ENCODE peak calls at places on chromosomes 16 and 17, in five cellular contexts. A, C, V, K and E are unnamed samples.

GRCh38 chr17:63928966-63929695 is 3.0 kb downstream of the CD79B start:
- DNase-seq in A (no peak), C (no peak), V (no peak), K (no peak), E (peak)

GRCh38 chr17:30235386-30236296 is at the start of gene SLC6A4:
- DNase-seq in A (no peak), C (no peak), V (no peak), K (no peak), E (peak)

GRCh38 chr17:74415608-74416396 is 16.1 kb upstream of the GPRC5C start:
- DNase-seq in A (no peak), C (no peak), V (no peak), K (no peak), E (no peak)

GRCh38 chr17:31373150-31374082 is 18.1 kb upstream of the RAB11FIP4 start:
- DNase-seq in A (no peak), C (peak), V (no peak), K (no peak), E (no peak)

GRCh38 chr16:19203374-19203966 is 35.4 kb downstream of the SYT17 start:
- DNase-seq in A (peak), C (peak), V (no peak), K (no peak), E (no peak)

GRCh38 chr16:85729907-85730465 is 20.9 kb downstream of the C16orf74 start:
- DNase-seq in A (no peak), C (no peak), V (no peak), K (no peak), E (no peak)

GRCh38 chr17:2436516-2436915 is 35.7 kb upstream of the MNT start:
- DNase-seq in A (no peak), C (no peak), V (no peak), K (no peak), E (no peak)

GRCh38 chr16:16868727-16869126 is 489.8 kb downstream of the NPIPA7 start:
- DNase-seq in A (no peak), C (no peak), V (no peak), K (no peak), E (no peak)

GRCh38 chr16:2019500-2019899 is at the start of gene NPW:
- DNase-seq in A (no peak), C (no peak), V (no peak), K (no peak), E (peak)

GRCh38 chr17:2259769-2260536 is 43.6 kb downstream of the SMG6 start:
- DNase-seq in A (no peak), C (no peak), V (peak), K (no peak), E (no peak)

GRCh38 chr17:36089888-36090836 is at the start of gene CCL3:
- DNase-seq in A (no peak), C (no peak), V (peak), K (no peak), E (peak)

GRCh38 chr16:10951016-10951415 is 6.7 kb downstream of the CLEC16A start:
- DNase-seq in A (no peak), C (no peak), V (no peak), K (no peak), E (no peak)

GRCh38 chr16:56353054-56353921 is 72.1 kb downstream of the AMFR start:
- DNase-seq in A (peak), C (no peak), V (no peak), K (no peak), E (peak)

GRCh38 chr16:19672378-19672777 is 45.6 kb downstream of the KNOP1 start:
- DNase-seq in A (no peak), C (no peak), V (no peak), K (no peak), E (no peak)

GRCh38 chr16:57669476-57670162 is 1.5 kb downstream of the ADGRG3 start:
- DNase-seq in A (no peak), C (no peak), V (no peak), K (no peak), E (peak)

GRCh38 chr16:89471225-89471624 is 19.1 kb downstream of the ANKRD11 start:
- DNase-seq in A (no peak), C (no peak), V (no peak), K (no peak), E (peak)

GRCh38 chr16:66359012-66359411 is 7.5 kb upstream of the CDH5 start:
- DNase-seq in A (no peak), C (peak), V (no peak), K (no peak), E (peak)

GRCh38 chr16:80703391-80704071 is 100.9 kb downstream of the CDYL2 start:
- DNase-seq in A (no peak), C (no peak), V (no peak), K (no peak), E (no peak)

GRCh38 chr17:81722184-81723120 is 10.4 kb downstream of the SLC25A10 start:
- DNase-seq in A (peak), C (peak), V (no peak), K (no peak), E (no peak)

GRCh38 chr17:49132699-49133364 is at the start of gene B4GALNT2:
- DNase-seq in A (peak), C (no peak), V (no peak), K (no peak), E (no peak)

GRCh38 chr17:28280826-28281225 is 38.2 kb upstream of the TMEM97 start:
- DNase-seq in A (no peak), C (no peak), V (no peak), K (no peak), E (no peak)

GRCh38 chr17:82370471-82371332 is 863 bp upstream of the UTS2R start:
- DNase-seq in A (no peak), C (no peak), V (no peak), K (no peak), E (no peak)

GRCh38 chr16:14576532-14576931 is 53.5 kb downstream of the PARN start:
- DNase-seq in A (no peak), C (no peak), V (no peak), K (no peak), E (no peak)

GRCh38 chr17:50847566-50847965 is 12.2 kb downstream of the WFIKKN2 start:
- DNase-seq in A (no peak), C (no peak), V (no peak), K (no peak), E (no peak)

GRCh38 chr17:77237232-77238008 is 96.7 kb downstream of the SEC14L1 start:
- DNase-seq in A (no peak), C (no peak), V (no peak), K (no peak), E (no peak)

GRCh38 chr17:40399185-40399584 is 18.5 kb downstream of the TOP2A start:
- DNase-seq in A (no peak), C (peak), V (no peak), K (no peak), E (no peak)

GRCh38 chr17:17702370-17702769 is 21.1 kb downstream of the RAI1 start:
- DNase-seq in A (no peak), C (no peak), V (no peak), K (no peak), E (no peak)

GRCh38 chr17:41777579-41778188 is 8.8 kb downstream of the JUP start:
- DNase-seq in A (peak), C (peak), V (no peak), K (no peak), E (no peak)

GRCh38 chr16:89383095-89384003 is 107.0 kb downstream of the ANKRD11 start:
- DNase-seq in A (peak), C (no peak), V (no peak), K (no peak), E (no peak)